ENCODE peak calls at places on chromosomes 6 and 20, in nine cellular contexts. K, X, T, Q, N, L, W, Z and F are unnamed samples. For H3K9me3 and H3K27me3, the result is how much of the 10 kb centered on the place peaks cover.

GRCh38 chr6:106856227-106856874 is 118.2 kb downstream of the CD24 start:
- DNase-seq in L (no peak), Z (no peak), T (no peak), W (no peak), K (no peak), Q (no peak), X (no peak), N (no peak), F (no peak)

GRCh38 chr6:51249798-51250197 is 431.1 kb downstream of the TFAP2B start:
- DNase-seq in K (no peak), L (no peak), X (no peak), Q (no peak), T (no peak), W (no peak), Z (no peak), N (no peak), F (no peak)

GRCh38 chr6:167968091-167968490 is 29.4 kb upstream of the KIF25 start:
- DNase-seq in W (no peak), T (no peak), Z (no peak), N (no peak), K (no peak), X (no peak), L (no peak), Q (no peak), F (no peak)

GRCh38 chr20:62728028-62728780 is 19.6 kb downstream of the NTSR1 start:
- DNase-seq in N (no peak), W (no peak), Q (peak), L (no peak), X (no peak), Z (no peak), K (no peak), T (no peak), F (no peak)

GRCh38 chr6:109296305-109296915 is 85.9 kb downstream of the CD164 start:
- DNase-seq in X (no peak), T (no peak), K (no peak), Z (no peak), N (no peak), Q (no peak), W (no peak), L (no peak), F (no peak)

GRCh38 chr6:143149771-143150170 is 89.1 kb downstream of the AIG1 start:
- DNase-seq in Q (no peak), T (no peak), N (no peak), W (no peak), L (no peak), X (no peak), Z (peak), K (no peak), F (no peak)

GRCh38 chr20:5513975-5514516 is 197.3 kb upstream of the PROKR2 start:
- DNase-seq in N (no peak), Z (peak), L (no peak), X (no peak), Q (no peak), T (no peak), K (no peak), W (no peak), F (no peak)

GRCh38 chr6:6577736-6578135 is 10.8 kb upstream of the LY86 start:
- DNase-seq in K (no peak), T (no peak), L (no peak), X (no peak), W (no peak), Z (no peak), N (no peak), Q (no peak), F (no peak)

GRCh38 chr6:39083111-39083702 is 31.8 kb downstream of the SAYSD1 start:
- DNase-seq in X (no peak), W (no peak), Q (no peak), N (no peak), K (no peak), T (no peak), Z (no peak), L (no peak), F (no peak)

GRCh38 chr6:36455486-36456027 is 12.8 kb downstream of the KCTD20 start:
- DNase-seq in W (no peak), X (no peak), Z (no peak), Q (no peak), K (no peak), L (no peak), N (no peak), T (no peak), F (no peak)

GRCh38 chr20:59182401-59183044 is 18.9 kb downstream of the ZNF831 start:
- DNase-seq in W (no peak), T (no peak), K (no peak), Q (no peak), Z (no peak), L (no peak), N (no peak), X (no peak), F (no peak)

GRCh38 chr20:5974531-5974930 is 24.1 kb downstream of the MCM8 start:
- DNase-seq in Q (no peak), T (no peak), L (no peak), W (no peak), N (no peak), K (no peak), Z (no peak), X (no peak), F (no peak)

GRCh38 chr20:47762699-47763098 is 22.6 kb downstream of the SULF2 start:
- DNase-seq in K (no peak), X (no peak), T (peak), N (no peak), Z (no peak), Q (peak), W (no peak), L (no peak), F (no peak)

GRCh38 chr20:56630086-56630493 is 984 bp downstream of the TFAP2C start:
- DNase-seq in K (no peak), Z (peak), T (no peak), W (no peak), Q (peak), N (no peak), L (peak), X (no peak), F (no peak)

GRCh38 chr6:40848038-40848437 is 191.0 kb downstream of the UNC5CL start:
- DNase-seq in L (no peak), Z (no peak), Q (no peak), W (no peak), N (no peak), X (no peak), K (no peak), T (no peak), F (no peak)

GRCh38 chr6:170023620-170024521 is 267.0 kb downstream of the DLL1 start:
- DNase-seq in Q (peak), L (no peak), K (no peak), X (peak), T (peak), N (no peak), W (no peak), Z (no peak), F (no peak)

GRCh38 chr20:59191756-59192532 is 28.3 kb downstream of the ZNF831 start:
- DNase-seq in L (no peak), T (no peak), Z (no peak), W (no peak), X (no peak), Q (no peak), N (no peak), K (no peak), F (no peak)

GRCh38 chr6:33978593-33979150 is 167.2 kb downstream of the GRM4 start:
- DNase-seq in Q (no peak), K (no peak), N (no peak), Z (no peak), X (no peak), W (no peak), T (no peak), L (no peak), F (no peak)

DNA sequence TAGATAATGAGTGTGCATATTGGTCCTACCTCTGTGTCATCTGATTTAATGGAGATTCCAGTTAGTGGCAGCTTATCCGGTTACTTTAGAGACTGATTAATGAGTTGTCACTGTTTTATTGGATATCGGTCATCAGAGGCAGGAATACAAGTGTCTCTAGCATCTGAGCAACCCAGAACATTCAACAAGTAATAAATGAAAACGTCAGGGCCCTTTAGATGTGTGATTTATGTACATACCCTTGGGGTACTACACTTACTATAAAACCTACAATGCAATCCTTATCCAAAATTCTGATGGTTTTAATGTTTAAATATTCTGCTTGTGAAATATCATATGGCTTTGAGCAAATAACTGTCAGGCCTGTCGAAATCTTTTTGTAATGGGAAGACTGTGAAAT is 1117.9 kb upstream of the FLRT3 start:
- DNase-seq in K (no peak), L (no peak), Q (no peak), N (no peak), T (no peak), W (no peak), Z (peak), X (no peak), F (no peak)
- H3K9me3 ChIP-seq in K (under half), L (under half), Q (under half), N (under half), T (under half), W (under half), Z (under half), X (under half), F (under half)

DNA sequence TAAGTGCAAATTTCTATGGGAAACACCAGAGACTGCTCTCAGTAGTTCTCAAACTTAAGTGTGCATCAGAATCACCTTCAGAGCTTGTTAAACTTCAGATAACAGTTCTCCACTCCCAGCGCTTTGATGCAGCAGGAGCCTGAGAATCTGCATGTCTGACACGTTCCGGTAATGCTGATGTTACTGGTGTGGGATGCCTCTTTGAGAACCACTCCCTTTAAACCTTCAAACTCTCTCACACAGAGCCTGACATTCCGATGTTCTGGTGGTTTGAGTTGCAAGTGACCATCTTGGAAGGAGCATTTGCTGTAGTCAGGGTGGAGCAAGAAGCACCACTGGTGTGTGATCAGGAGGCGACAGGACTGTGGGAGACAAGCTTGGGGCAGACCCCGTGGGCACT is 57.9 kb downstream of the OTOR start:
- DNase-seq in W (no peak), X (no peak), Q (no peak), T (no peak), N (no peak), K (no peak), L (no peak), Z (no peak), F (no peak)
- H3K27me3 ChIP-seq in W (under half), X (under half), Q (under half), T (under half), N (under half), K (under half), L (under half), Z (under half), F (under half)

DNA sequence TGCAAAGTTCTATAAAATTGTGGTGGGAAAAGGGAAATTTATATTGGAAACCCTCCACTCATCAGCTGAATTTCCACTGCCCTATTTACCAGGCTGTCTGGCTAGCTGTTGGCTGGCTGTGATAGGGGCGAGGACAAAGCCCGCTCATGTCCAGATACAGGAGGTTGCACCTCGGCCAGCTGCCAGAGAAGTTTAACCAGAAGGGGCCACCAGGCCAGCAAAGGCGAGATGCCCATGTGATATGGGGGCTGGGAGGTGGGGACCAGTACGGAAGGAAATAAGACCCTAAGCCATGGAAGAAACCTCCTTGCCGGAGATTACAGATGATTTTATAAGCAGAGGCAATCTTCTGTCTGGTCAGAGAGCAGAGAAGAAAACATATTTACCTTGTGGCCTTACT is 143.8 kb downstream of the FNDC1 start:
- DNase-seq in L (no peak), X (no peak), K (no peak), N (no peak), Z (no peak), W (no peak), Q (no peak), T (no peak), F (no peak)
- H3K9me3 ChIP-seq in L (under half), X (under half), K (under half), N (under half), Z (under half), W (under half), Q (under half), T (under half), F (under half)

GRCh38 chr20:57996465-57996864 is 232.0 kb downstream of the ANKRD60 start:
- DNase-seq in N (no peak), K (no peak), W (no peak), T (no peak), Q (no peak), X (no peak), Z (no peak), L (no peak), F (no peak)

GRCh38 chr20:57998981-57999464 is 229.4 kb downstream of the ANKRD60 start:
- DNase-seq in Z (no peak), T (no peak), X (no peak), Q (no peak), W (no peak), K (no peak), L (no peak), N (no peak), F (no peak)

GRCh38 chr20:57998276-57998675 is 230.2 kb downstream of the ANKRD60 start:
- DNase-seq in Q (no peak), X (no peak), W (no peak), T (no peak), N (no peak), K (no peak), L (no peak), Z (no peak), F (no peak)

GRCh38 chr20:57995381-57995977 is 233.0 kb downstream of the ANKRD60 start:
- DNase-seq in N (no peak), Q (no peak), W (no peak), Z (no peak), L (no peak), K (no peak), T (no peak), X (peak), F (no peak)

DNA sequence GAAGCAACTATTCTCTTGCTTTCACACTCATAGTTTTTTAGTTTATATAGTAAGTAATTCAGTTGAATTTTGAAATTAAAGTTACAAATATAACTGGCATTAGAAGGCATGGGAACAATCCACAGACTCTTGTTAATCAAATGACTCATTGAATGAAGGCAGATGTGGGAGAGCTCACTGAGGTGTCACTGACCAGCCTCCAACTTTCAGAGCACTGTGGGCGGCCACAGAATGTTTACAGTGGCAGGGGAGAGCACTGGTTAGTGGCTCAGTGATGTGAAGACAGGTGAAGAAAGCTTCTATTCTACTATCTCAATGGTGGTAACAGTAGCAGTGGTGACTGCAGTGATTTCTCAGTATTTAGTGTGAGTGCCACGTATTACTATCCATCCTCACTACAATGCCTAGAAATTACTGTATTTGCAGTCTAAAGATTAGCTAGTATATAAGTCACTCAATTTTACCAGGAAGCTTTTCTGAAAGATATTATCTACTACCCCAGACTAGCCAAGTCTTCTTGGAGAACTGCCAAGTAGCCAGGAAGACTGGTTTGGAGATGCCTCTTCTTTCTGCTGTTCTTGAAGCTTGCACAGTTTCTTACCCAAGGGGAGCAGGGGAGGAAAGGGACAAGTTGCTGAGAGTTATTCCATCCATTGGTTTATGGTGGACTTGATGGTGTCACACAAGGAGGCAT is 231.4 kb downstream of the ANKRD60 start:
- DNase-seq in T (no peak), Q (no peak), W (no peak), N (no peak), K (no peak), X (no peak), Z (peak), L (no peak), F (no peak)
- H3K27me3 ChIP-seq in T (under half), Q (under half), W (under half), N (under half), K (under half), X (under half), Z (under half), L (under half), F (under half)

DNA sequence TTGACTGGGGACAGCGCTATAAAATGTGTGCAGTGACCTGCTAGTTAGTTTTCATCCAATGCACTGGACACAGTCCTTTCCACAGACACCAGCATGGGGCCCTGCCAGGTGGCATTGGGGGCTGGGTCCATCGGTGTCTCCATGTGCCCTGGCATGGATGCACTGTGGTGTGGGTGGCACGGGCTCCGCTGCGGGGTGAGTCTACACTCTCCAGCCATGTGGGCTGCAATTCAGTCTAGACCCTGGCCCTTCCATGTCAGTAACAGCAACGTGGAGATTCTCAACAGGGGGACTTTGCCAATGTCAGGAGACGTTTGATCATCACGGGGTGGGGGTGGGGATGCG is 100.0 kb downstream of the RAMACL start:
- DNase-seq in K (no peak), N (no peak), Z (no peak), W (no peak), X (no peak), L (no peak), T (no peak), Q (no peak), F (no peak)
- H3K9me3 ChIP-seq in K (under half), N (under half), Z (under half), W (under half), X (under half), L (under half), T (under half), Q (under half), F (under half)

GRCh38 chr6:149922642-149923326 is at the start of gene RAET1G:
- DNase-seq in Z (peak), X (peak), N (peak), L (peak), Q (peak), W (peak), K (peak), T (peak), F (peak)
- H3K27me3 ChIP-seq in Z (under half), X (under half), N (under half), L (under half), Q (under half), W (under half), K (under half), T (under half), F (under half)

GRCh38 chr6:28326371-28326948 is 9.5 kb downstream of the ZSCAN31 start:
- DNase-seq in T (no peak), W (no peak), N (no peak), Z (no peak), K (no peak), L (no peak), Q (no peak), X (no peak), F (no peak)
- H3K9me3 ChIP-seq in T (under half), W (under half), N (under half), Z (under half), K (under half), L (under half), Q (under half), X (under half), F (under half)